ENCODE peak calls at places on chromosomes 5 and 9, in six cellular contexts. S, K, N, E, Y and X are unnamed samples.

GRCh38 chr5:74641778-74642542 is 1.4 kb upstream of the ENC1 start:
- DNase-seq in S (no peak), K (peak; percentile 45), N (peak; percentile 60), E (peak; percentile 14), Y (peak; percentile 59), X (no peak)

GRCh38 chr9:99823392-99824377 is 2.0 kb downstream of the NR4A3 start:
- DNase-seq in S (peak; percentile 49), K (peak; percentile 39), N (no peak), E (peak; percentile 55), Y (peak; percentile 50), X (peak; percentile 27)

GRCh38 chr5:86757824-86758223 is 140.1 kb downstream of the COX7C start:
- DNase-seq in S (no peak), K (no peak), N (no peak), E (no peak), Y (no peak), X (no peak)

GRCh38 chr9:109242751-109243150 is 75.7 kb upstream of the FRRS1L start:
- DNase-seq in S (no peak), K (no peak), N (no peak), E (no peak), Y (no peak), X (no peak)

GRCh38 chr9:93027750-93028149 is 30.8 kb upstream of the SUSD3 start:
- DNase-seq in S (no peak), K (no peak), N (no peak), E (no peak), Y (no peak), X (no peak)

GRCh38 chr5:157603333-157604190 is 28.0 kb upstream of the ADAM19 start:
- DNase-seq in S (peak; percentile 60), K (no peak), N (peak; percentile 66), E (no peak), Y (no peak), X (no peak)

GRCh38 chr5:4453650-4454049 is 686.5 kb upstream of the ADAMTS16 start:
- DNase-seq in S (no peak), K (no peak), N (no peak), E (no peak), Y (no peak), X (no peak)

GRCh38 chr9:35669331-35670145 is 4.2 kb upstream of the CA9 start:
- DNase-seq in S (no peak), K (no peak), N (no peak), E (no peak), Y (no peak), X (no peak)

GRCh38 chr9:114908796-114909448 is 21.5 kb downstream of the TNFSF8 start:
- DNase-seq in S (no peak), K (no peak), N (no peak), E (no peak), Y (no peak), X (no peak)

GRCh38 chr5:96645096-96645495 is 17.1 kb upstream of the CAST start:
- DNase-seq in S (no peak), K (no peak), N (no peak), E (no peak), Y (no peak), X (no peak)

GRCh38 chr9:130518943-130519772 is 60.2 kb upstream of the FUBP3 start:
- DNase-seq in S (no peak), K (no peak), N (no peak), E (no peak), Y (no peak), X (no peak)

GRCh38 chr9:97518909-97519307 is 17.4 kb downstream of the TMOD1 start:
- DNase-seq in S (no peak), K (no peak), N (peak; percentile 63), E (no peak), Y (no peak), X (no peak)

GRCh38 chr5:173792781-173793547 is 95.2 kb upstream of the CPEB4 start:
- DNase-seq in S (no peak), K (no peak), N (no peak), E (no peak), Y (no peak), X (no peak)

GRCh38 chr9:121261107-121261460 is 6.9 kb upstream of the GSN start:
- DNase-seq in S (no peak), K (no peak), N (no peak), E (no peak), Y (no peak), X (no peak)

GRCh38 chr5:133054697-133055471 is 3.1 kb downstream of the HSPA4 start:
- DNase-seq in S (no peak), K (no peak), N (no peak), E (no peak), Y (no peak), X (no peak)

GRCh38 chr5:16992006-16992405 is 55.9 kb upstream of the MYO10 start:
- DNase-seq in S (no peak), K (no peak), N (no peak), E (no peak), Y (no peak), X (no peak)